ENCODE peak calls at places on chromosomes 13 and 19, in ten cellular contexts. One of them, this sample, is unnamed.

GRCh38 chr13:59447846-59448620 is 715.7 kb downstream of the DIAPH3 start:
- DNase-seq in AG04449: no peak
- DNase-seq in progenitor cell of endocrine pancreas: no peak
- DNase-seq in head of caudate nucleus: no peak
- DNase-seq in hypothalamus: no peak
- DNase-seq in Right ventricle myocardium superior: no peak
- DNase-seq in GM12864: no peak
- DNase-seq in stimulated activated CD4-positive, alpha-beta T cell treated with anti-CD3 and anti-CD28 coated beads, Interleukin-12 subunit alpha, Interleukin-12 subunit beta, amount 100 ng/mL, for 24 hours: no peak
- DNase-seq in A549: no peak
- DNase-seq in nephron progenitor cell: no peak
- DNase-seq in this sample: no peak

GRCh38 chr19:7013678-7014077 is 7.6 kb downstream of the MBD3L2B start:
- DNase-seq in AG04449: no peak
- DNase-seq in progenitor cell of endocrine pancreas: no peak
- DNase-seq in head of caudate nucleus: no peak
- DNase-seq in hypothalamus: no peak
- DNase-seq in Right ventricle myocardium superior: no peak
- DNase-seq in GM12864: no peak
- DNase-seq in stimulated activated CD4-positive, alpha-beta T cell treated with anti-CD3 and anti-CD28 coated beads, Interleukin-12 subunit alpha, Interleukin-12 subunit beta, amount 100 ng/mL, for 24 hours: no peak
- DNase-seq in A549: no peak
- DNase-seq in nephron progenitor cell: no peak
- DNase-seq in this sample: no peak

GRCh38 chr13:36530050-36530789 is 97.9 kb downstream of the CCNA1 start:
- DNase-seq in AG04449: no peak
- DNase-seq in progenitor cell of endocrine pancreas: no peak
- DNase-seq in head of caudate nucleus: no peak
- DNase-seq in hypothalamus: no peak
- DNase-seq in Right ventricle myocardium superior: no peak
- DNase-seq in GM12864: no peak
- DNase-seq in stimulated activated CD4-positive, alpha-beta T cell treated with anti-CD3 and anti-CD28 coated beads, Interleukin-12 subunit alpha, Interleukin-12 subunit beta, amount 100 ng/mL, for 24 hours: no peak
- DNase-seq in A549: no peak
- DNase-seq in nephron progenitor cell: no peak
- DNase-seq in this sample: no peak

GRCh38 chr19:47613165-47614146 is 4.5 kb downstream of the BICRA start:
- DNase-seq in AG04449: no peak
- DNase-seq in progenitor cell of endocrine pancreas: no peak
- DNase-seq in head of caudate nucleus: no peak
- DNase-seq in hypothalamus: no peak
- DNase-seq in Right ventricle myocardium superior: no peak
- DNase-seq in GM12864: no peak
- DNase-seq in stimulated activated CD4-positive, alpha-beta T cell treated with anti-CD3 and anti-CD28 coated beads, Interleukin-12 subunit alpha, Interleukin-12 subunit beta, amount 100 ng/mL, for 24 hours: no peak
- DNase-seq in A549: no peak
- DNase-seq in nephron progenitor cell: peak
- DNase-seq in this sample: peak

GRCh38 chr13:29924482-29924884 is 74.1 kb upstream of the UBL3 start:
- DNase-seq in AG04449: no peak
- DNase-seq in progenitor cell of endocrine pancreas: no peak
- DNase-seq in head of caudate nucleus: no peak
- DNase-seq in hypothalamus: no peak
- DNase-seq in Right ventricle myocardium superior: no peak
- DNase-seq in GM12864: no peak
- DNase-seq in stimulated activated CD4-positive, alpha-beta T cell treated with anti-CD3 and anti-CD28 coated beads, Interleukin-12 subunit alpha, Interleukin-12 subunit beta, amount 100 ng/mL, for 24 hours: no peak
- DNase-seq in A549: peak
- DNase-seq in nephron progenitor cell: no peak
- DNase-seq in this sample: no peak

GRCh38 chr13:98507060-98507797 is 69.7 kb downstream of the STK24 start:
- DNase-seq in AG04449: no peak
- DNase-seq in progenitor cell of endocrine pancreas: no peak
- DNase-seq in head of caudate nucleus: peak
- DNase-seq in hypothalamus: no peak
- DNase-seq in Right ventricle myocardium superior: peak
- DNase-seq in GM12864: no peak
- DNase-seq in stimulated activated CD4-positive, alpha-beta T cell treated with anti-CD3 and anti-CD28 coated beads, Interleukin-12 subunit alpha, Interleukin-12 subunit beta, amount 100 ng/mL, for 24 hours: no peak
- DNase-seq in A549: no peak
- DNase-seq in nephron progenitor cell: no peak
- DNase-seq in this sample: no peak

GRCh38 chr13:24050292-24050711 is 110.2 kb upstream of the SPATA13 start:
- DNase-seq in AG04449: no peak
- DNase-seq in progenitor cell of endocrine pancreas: no peak
- DNase-seq in head of caudate nucleus: peak
- DNase-seq in hypothalamus: peak
- DNase-seq in Right ventricle myocardium superior: peak
- DNase-seq in GM12864: no peak
- DNase-seq in stimulated activated CD4-positive, alpha-beta T cell treated with anti-CD3 and anti-CD28 coated beads, Interleukin-12 subunit alpha, Interleukin-12 subunit beta, amount 100 ng/mL, for 24 hours: no peak
- DNase-seq in A549: no peak
- DNase-seq in nephron progenitor cell: no peak
- DNase-seq in this sample: peak

GRCh38 chr19:485122-485521 is 11.2 kb upstream of the MADCAM1 start:
- DNase-seq in AG04449: no peak
- DNase-seq in progenitor cell of endocrine pancreas: no peak
- DNase-seq in head of caudate nucleus: no peak
- DNase-seq in hypothalamus: no peak
- DNase-seq in Right ventricle myocardium superior: peak
- DNase-seq in GM12864: no peak
- DNase-seq in stimulated activated CD4-positive, alpha-beta T cell treated with anti-CD3 and anti-CD28 coated beads, Interleukin-12 subunit alpha, Interleukin-12 subunit beta, amount 100 ng/mL, for 24 hours: no peak
- DNase-seq in A549: no peak
- DNase-seq in nephron progenitor cell: no peak
- DNase-seq in this sample: no peak

GRCh38 chr19:6593651-6594416 is 2.9 kb upstream of the CD70 start:
- DNase-seq in AG04449: no peak
- DNase-seq in progenitor cell of endocrine pancreas: no peak
- DNase-seq in head of caudate nucleus: no peak
- DNase-seq in hypothalamus: no peak
- DNase-seq in Right ventricle myocardium superior: no peak
- DNase-seq in GM12864: no peak
- DNase-seq in stimulated activated CD4-positive, alpha-beta T cell treated with anti-CD3 and anti-CD28 coated beads, Interleukin-12 subunit alpha, Interleukin-12 subunit beta, amount 100 ng/mL, for 24 hours: no peak
- DNase-seq in A549: no peak
- DNase-seq in nephron progenitor cell: no peak
- DNase-seq in this sample: no peak

GRCh38 chr13:63541336-63541735 is 2125.7 kb upstream of the PCDH20 start:
- DNase-seq in AG04449: no peak
- DNase-seq in progenitor cell of endocrine pancreas: no peak
- DNase-seq in head of caudate nucleus: no peak
- DNase-seq in hypothalamus: no peak
- DNase-seq in Right ventricle myocardium superior: no peak
- DNase-seq in GM12864: no peak
- DNase-seq in stimulated activated CD4-positive, alpha-beta T cell treated with anti-CD3 and anti-CD28 coated beads, Interleukin-12 subunit alpha, Interleukin-12 subunit beta, amount 100 ng/mL, for 24 hours: no peak
- DNase-seq in A549: no peak
- DNase-seq in nephron progenitor cell: no peak
- DNase-seq in this sample: no peak

GRCh38 chr13:94829201-94829600 is 116.9 kb upstream of the SOX21 start:
- DNase-seq in AG04449: no peak
- DNase-seq in progenitor cell of endocrine pancreas: no peak
- DNase-seq in head of caudate nucleus: no peak
- DNase-seq in hypothalamus: no peak
- DNase-seq in Right ventricle myocardium superior: no peak
- DNase-seq in GM12864: no peak
- DNase-seq in stimulated activated CD4-positive, alpha-beta T cell treated with anti-CD3 and anti-CD28 coated beads, Interleukin-12 subunit alpha, Interleukin-12 subunit beta, amount 100 ng/mL, for 24 hours: no peak
- DNase-seq in A549: no peak
- DNase-seq in nephron progenitor cell: no peak
- DNase-seq in this sample: no peak

GRCh38 chr13:101556676-101557121 is 104.2 kb downstream of the ITGBL1 start:
- DNase-seq in AG04449: no peak
- DNase-seq in progenitor cell of endocrine pancreas: no peak
- DNase-seq in head of caudate nucleus: no peak
- DNase-seq in hypothalamus: no peak
- DNase-seq in Right ventricle myocardium superior: peak
- DNase-seq in GM12864: no peak
- DNase-seq in stimulated activated CD4-positive, alpha-beta T cell treated with anti-CD3 and anti-CD28 coated beads, Interleukin-12 subunit alpha, Interleukin-12 subunit beta, amount 100 ng/mL, for 24 hours: no peak
- DNase-seq in A549: no peak
- DNase-seq in nephron progenitor cell: no peak
- DNase-seq in this sample: no peak

GRCh38 chr19:48391100-48392005 is at the start of gene KDELR1:
- DNase-seq in AG04449: no peak
- DNase-seq in progenitor cell of endocrine pancreas: peak
- DNase-seq in head of caudate nucleus: peak
- DNase-seq in hypothalamus: peak
- DNase-seq in Right ventricle myocardium superior: peak
- DNase-seq in GM12864: no peak
- DNase-seq in stimulated activated CD4-positive, alpha-beta T cell treated with anti-CD3 and anti-CD28 coated beads, Interleukin-12 subunit alpha, Interleukin-12 subunit beta, amount 100 ng/mL, for 24 hours: peak
- DNase-seq in A549: peak
- DNase-seq in nephron progenitor cell: peak
- DNase-seq in this sample: peak

GRCh38 chr13:40060318-40061007 is 405.0 kb downstream of the COG6 start:
- DNase-seq in AG04449: peak
- DNase-seq in progenitor cell of endocrine pancreas: no peak
- DNase-seq in head of caudate nucleus: peak
- DNase-seq in hypothalamus: peak
- DNase-seq in Right ventricle myocardium superior: peak
- DNase-seq in GM12864: peak
- DNase-seq in stimulated activated CD4-positive, alpha-beta T cell treated with anti-CD3 and anti-CD28 coated beads, Interleukin-12 subunit alpha, Interleukin-12 subunit beta, amount 100 ng/mL, for 24 hours: peak
- DNase-seq in A549: no peak
- DNase-seq in nephron progenitor cell: no peak
- DNase-seq in this sample: peak

GRCh38 chr13:107447591-107447990 is 767.7 kb downstream of the LIG4 start:
- DNase-seq in AG04449: no peak
- DNase-seq in progenitor cell of endocrine pancreas: no peak
- DNase-seq in head of caudate nucleus: no peak
- DNase-seq in hypothalamus: no peak
- DNase-seq in Right ventricle myocardium superior: no peak
- DNase-seq in GM12864: no peak
- DNase-seq in stimulated activated CD4-positive, alpha-beta T cell treated with anti-CD3 and anti-CD28 coated beads, Interleukin-12 subunit alpha, Interleukin-12 subunit beta, amount 100 ng/mL, for 24 hours: no peak
- DNase-seq in A549: no peak
- DNase-seq in nephron progenitor cell: no peak
- DNase-seq in this sample: no peak

This sample was measured in midbrain.